ENCODE peak calls at places on chromosomes 6 and 20, in nine cellular contexts. S is A549, C is HCT116, G is fibroblast of mammary gland, L is mucosa of descending colon, N is tibial nerve, K is astrocyte of the spinal cord, H is stomach, F is HFF-Myc. U is an unnamed sample.

GRCh38 chr20:61801065-61801360 is 264.7 kb downstream of the TAF4 start:
- DNase-seq in C (no peak), S (no peak), N (no peak), G (no peak), K (no peak), F (no peak), H (no peak), L (no peak), U (no peak)

GRCh38 chr6:16206595-16207037 is 31.8 kb upstream of the GMPR start:
- DNase-seq in F (peak), S (peak), N (peak), H (peak), K (peak), L (no peak), G (peak), C (peak), U (no peak)

GRCh38 chr6:142803495-142804049 is 141.4 kb downstream of the HIVEP2 start:
- DNase-seq in K (no peak), F (no peak), S (no peak), G (no peak), C (no peak), N (no peak), L (no peak), H (no peak), U (no peak)

GRCh38 chr20:54200487-54201267 is 7.2 kb upstream of the PFDN4 start:
- DNase-seq in N (no peak), C (no peak), L (no peak), F (no peak), G (no peak), S (no peak), K (no peak), H (no peak), U (no peak)

GRCh38 chr6:34773906-34774305 is 16.6 kb downstream of the SNRPC start:
- DNase-seq in C (no peak), S (no peak), K (no peak), N (no peak), H (no peak), L (no peak), F (no peak), G (no peak), U (no peak)

GRCh38 chr6:37557645-37558114 is 58.0 kb upstream of the CCDC167 start:
- DNase-seq in N (no peak), K (no peak), G (no peak), L (no peak), C (no peak), S (no peak), F (no peak), H (no peak), U (no peak)

GRCh38 chr20:35719717-35720116 is 20.5 kb downstream of the ROMO1 start:
- DNase-seq in G (no peak), N (no peak), F (no peak), S (no peak), C (no peak), L (no peak), H (no peak), K (no peak), U (no peak)

GRCh38 chr6:119172813-119173212 is 94.3 kb upstream of the FAM184A start:
- DNase-seq in N (no peak), L (no peak), H (no peak), G (peak), F (peak), C (peak), K (no peak), S (no peak), U (no peak)

GRCh38 chr6:157761331-157761921 is 61.6 kb upstream of the SNX9 start:
- DNase-seq in C (no peak), N (no peak), L (no peak), F (peak), K (peak), H (no peak), G (peak), S (no peak), U (no peak)

GRCh38 chr6:117907600-117908245 is 659 bp downstream of the SLC35F1 start:
- DNase-seq in H (no peak), G (no peak), F (no peak), S (no peak), C (no peak), N (no peak), K (no peak), L (peak), U (no peak)

GRCh38 chr6:92339891-92340290 is 1079.5 kb downstream of the EPHA7 start:
- DNase-seq in F (no peak), N (no peak), S (no peak), L (no peak), K (no peak), H (no peak), G (no peak), C (no peak), U (no peak)

GRCh38 chr6:27687154-27688013 is 214.5 kb upstream of the ZNF184 start:
- DNase-seq in G (peak), S (peak), F (peak), H (peak), N (peak), L (peak), C (peak), K (peak), U (no peak)

GRCh38 chr20:55678970-55679667 is 326.2 kb downstream of the CBLN4 start:
- DNase-seq in G (no peak), S (no peak), F (no peak), N (no peak), K (no peak), H (no peak), C (no peak), L (no peak), U (no peak)

GRCh38 chr20:32516985-32517873 is 67.9 kb downstream of the NOL4L start:
- DNase-seq in H (no peak), F (no peak), G (no peak), N (no peak), S (no peak), K (no peak), C (no peak), L (peak), U (no peak)

GRCh38 chr6:15017803-15018202 is 228.1 kb upstream of the JARID2 start:
- DNase-seq in F (no peak), N (no peak), G (no peak), K (no peak), C (no peak), S (no peak), H (no peak), L (no peak), U (no peak)

GRCh38 chr20:44646641-44647274 is 4.7 kb downstream of the ADA start:
- DNase-seq in S (peak), C (no peak), F (peak), G (peak), N (no peak), K (peak), H (no peak), L (no peak), U (no peak)

GRCh38 chr6:107116328-107116892 is 1.1 kb upstream of the BEND3 start:
- DNase-seq in L (peak), C (no peak), S (peak), H (peak), G (no peak), N (no peak), F (no peak), K (peak), U (no peak)

GRCh38 chr6:151089916-151090443 is 149.8 kb upstream of the AKAP12 start:
- DNase-seq in F (no peak), C (no peak), L (no peak), H (no peak), G (no peak), S (no peak), K (no peak), N (no peak), U (no peak)

GRCh38 chr6:79157961-79158644 is 76.4 kb downstream of the HMGN3 start:
- DNase-seq in S (no peak), G (no peak), F (no peak), H (no peak), N (no peak), L (no peak), C (no peak), K (no peak), U (no peak)

GRCh38 chr20:48864254-48864653 is 36.5 kb upstream of the PREX1 start:
- DNase-seq in K (no peak), C (no peak), F (no peak), N (no peak), L (no peak), H (no peak), G (no peak), S (peak), U (no peak)

GRCh38 chr6:85463621-85464259 is 13.9 kb downstream of the NT5E start:
- DNase-seq in H (no peak), N (no peak), K (peak), S (no peak), L (no peak), F (no peak), C (no peak), G (no peak), U (no peak)

GRCh38 chr6:35068206-35068605 is 72.9 kb downstream of the TCP11 start:
- DNase-seq in G (no peak), L (peak), S (no peak), H (no peak), C (no peak), F (no peak), K (no peak), N (no peak), U (no peak)

GRCh38 chr20:31569163-31570020 is 35.7 kb upstream of the ID1 start:
- DNase-seq in C (no peak), N (peak), G (peak), L (no peak), H (peak), F (no peak), S (peak), K (peak), U (no peak)

GRCh38 chr20:1935696-1936366 is 40.6 kb downstream of the SIRPA start:
- DNase-seq in F (no peak), G (no peak), K (no peak), C (no peak), S (no peak), L (peak), H (no peak), N (no peak), U (no peak)

GRCh38 chr20:1934578-1935573 is 39.7 kb downstream of the SIRPA start:
- DNase-seq in C (no peak), S (no peak), N (peak), G (peak), H (no peak), F (no peak), K (peak), L (peak), U (no peak)

GRCh38 chr20:1933465-1933870 is 38.3 kb downstream of the SIRPA start:
- DNase-seq in C (no peak), K (no peak), G (peak), N (no peak), H (no peak), L (peak), F (no peak), S (no peak), U (no peak)

GRCh38 chr20:1932971-1933370 is 37.8 kb downstream of the SIRPA start:
- DNase-seq in S (no peak), H (no peak), F (no peak), G (no peak), N (no peak), C (no peak), L (no peak), K (no peak), U (no peak)

DNA sequence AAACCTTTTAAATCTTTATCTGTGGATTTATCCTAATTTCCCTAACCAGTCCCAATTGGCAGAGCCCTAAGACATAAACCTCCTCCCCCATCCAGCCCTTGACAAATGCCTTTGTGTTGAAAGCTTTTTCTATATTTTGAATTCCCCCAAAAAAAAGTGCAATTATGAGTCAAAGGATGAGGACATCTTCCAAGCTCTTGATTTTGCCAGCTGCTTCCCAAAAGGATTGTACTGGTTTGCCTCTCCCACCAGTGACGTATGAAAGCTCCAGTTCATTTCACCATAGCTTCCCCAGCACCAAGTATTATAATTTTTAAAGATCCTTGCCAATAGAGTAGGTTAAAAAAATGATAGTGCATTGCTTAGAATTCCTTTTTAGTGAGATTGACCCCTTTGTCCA is 39.0 kb downstream of the SIRPA start:
- DNase-seq in F (no peak), S (no peak), K (no peak), C (no peak), N (no peak), G (peak), L (no peak), H (no peak), U (no peak)
- H3K4me3 ChIP-seq in F (no peak), S (no peak), K (no peak), C (no peak), N (no peak), G (no peak), L (no peak), H (no peak), U (no peak)

GRCh38 chr20:50958733-50959542 is at the start of gene MOCS3:
- DNase-seq in N (peak), S (peak), G (peak), C (peak), K (no peak), H (peak), F (peak), L (peak), U (peak)
- TF ChIP-seq CTCF in N (no peak), S (no peak), G (no peak), C (no peak), K (no peak), H (no peak), F (no peak), L (no peak), U (no peak)

GRCh38 chr6:139145661-139146060 is 10.8 kb downstream of the HECA start:
- DNase-seq in H (no peak), S (no peak), G (no peak), N (no peak), L (no peak), F (no peak), C (no peak), K (no peak), U (no peak)

GRCh38 chr6:139147628-139148027 is 12.7 kb downstream of the HECA start:
- DNase-seq in G (no peak), L (no peak), C (no peak), S (no peak), K (no peak), N (no peak), F (no peak), H (no peak), U (no peak)

GRCh38 chr6:139148557-139149220 is 13.8 kb downstream of the HECA start:
- DNase-seq in G (no peak), C (no peak), F (no peak), K (no peak), S (no peak), N (no peak), L (no peak), H (no peak), U (no peak)

GRCh38 chr6:139144490-139145085 is 9.7 kb downstream of the HECA start:
- DNase-seq in S (no peak), K (no peak), H (no peak), N (no peak), C (no peak), F (no peak), L (no peak), G (no peak), U (no peak)

DNA sequence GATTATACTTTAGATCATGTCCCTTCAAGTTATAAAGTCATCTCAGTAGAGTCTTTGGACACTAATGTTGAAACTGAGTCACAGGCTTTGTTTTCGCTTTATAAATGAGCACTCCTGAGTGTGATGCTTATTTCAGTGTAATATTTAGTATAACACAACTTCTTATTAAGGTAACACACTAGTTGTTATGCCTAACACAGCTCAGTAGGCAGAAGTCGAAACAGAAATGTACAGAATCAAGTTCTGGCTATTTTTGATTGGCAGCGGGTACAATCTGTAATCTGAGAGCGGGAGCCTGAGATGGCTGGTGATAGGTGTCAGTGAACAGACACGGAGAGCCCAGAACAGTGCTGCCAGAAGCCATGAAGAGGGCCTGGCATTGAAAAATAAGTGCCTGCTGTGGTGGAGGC is 11.4 kb downstream of the HECA start:
- DNase-seq in L (no peak), F (no peak), S (no peak), N (no peak), K (no peak), G (no peak), H (no peak), C (no peak), U (no peak)
- H3K4me3 ChIP-seq in L (no peak), F (no peak), S (no peak), N (no peak), K (no peak), G (no peak), H (no peak), C (no peak), U (no peak)

GRCh38 chr6:62775427-62776022 is 435.7 kb upstream of the FKBP1C start:
- DNase-seq in S (peak), K (no peak), F (no peak), G (peak), C (peak), L (no peak), N (no peak), H (no peak), U (no peak)
- TF ChIP-seq CTCF in S (peak), K (no peak), F (peak), G (peak), C (peak), L (peak), N (peak), H (no peak), U (no peak)

DNA sequence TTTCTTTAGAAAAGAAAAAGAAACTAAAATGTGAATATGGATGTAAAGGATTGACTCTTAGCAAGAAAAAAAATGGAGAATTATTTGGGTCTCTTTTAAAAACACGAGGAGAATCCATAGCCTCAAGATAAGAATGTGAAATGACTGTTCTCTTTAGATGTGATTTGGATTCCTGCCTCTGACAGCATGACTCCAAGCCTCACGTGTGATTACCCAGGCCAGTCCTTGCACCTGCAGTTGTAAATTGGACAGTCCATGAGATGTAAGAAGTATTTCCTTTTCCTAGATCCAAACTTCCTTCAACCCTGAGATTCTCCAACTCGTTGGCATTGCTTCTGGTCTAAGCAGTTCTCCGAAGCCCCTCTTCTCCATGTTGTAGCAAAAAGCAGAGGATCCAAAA is 31.9 kb downstream of the SLC2A12 start:
- DNase-seq in S (no peak), N (no peak), G (no peak), H (no peak), L (no peak), F (no peak), K (no peak), C (no peak), U (no peak)
- H3K4me3 ChIP-seq in S (no peak), N (no peak), G (no peak), H (no peak), L (no peak), F (no peak), K (no peak), C (no peak), U (no peak)

GRCh38 chr6:81720427-81720826 is 32.1 kb downstream of the TENT5A start:
- DNase-seq in L (no peak), F (no peak), S (no peak), H (no peak), G (no peak), K (no peak), C (no peak), N (no peak), U (no peak)
- TF ChIP-seq CTCF in L (no peak), F (no peak), S (no peak), H (no peak), G (no peak), K (no peak), C (no peak), N (no peak), U (no peak)

DNA sequence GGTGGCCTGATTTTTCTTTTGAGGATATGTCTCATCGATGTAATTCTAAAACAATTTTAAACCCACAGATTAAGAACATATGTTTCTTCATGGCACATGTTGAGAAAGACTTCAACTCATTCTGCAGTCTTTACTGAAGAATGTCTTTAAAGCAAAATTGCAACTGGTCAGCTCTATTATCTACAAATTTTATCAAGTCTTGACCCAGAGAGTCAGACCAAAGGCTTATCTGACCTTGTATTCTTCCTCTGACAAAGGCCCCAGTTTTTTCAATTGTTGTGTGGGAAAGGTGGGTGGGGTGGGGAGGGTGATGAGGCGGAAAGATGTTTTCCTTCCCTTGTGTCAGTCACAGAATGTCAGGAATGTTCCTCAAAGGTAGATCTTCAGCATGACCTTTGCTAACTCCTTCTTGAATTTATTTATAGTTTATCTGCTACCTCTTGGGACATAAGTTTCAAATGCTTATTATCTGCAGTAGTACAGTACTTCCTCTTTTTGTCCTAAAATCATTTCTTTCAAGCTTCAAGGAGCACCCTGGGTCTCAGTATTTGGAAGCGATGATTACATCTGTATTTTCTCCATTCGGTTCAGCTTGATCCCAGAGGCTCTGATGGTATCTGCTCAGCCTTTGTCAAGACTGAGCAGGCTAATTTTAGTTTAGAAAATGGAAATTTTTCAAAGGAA is 63.2 kb upstream of the TIAM2 start:
- DNase-seq in L (no peak), N (no peak), S (no peak), C (no peak), K (peak), H (no peak), G (peak), F (peak), U (no peak)
- H3K4me3 ChIP-seq in L (no peak), N (no peak), S (no peak), C (no peak), K (no peak), H (no peak), G (no peak), F (no peak), U (no peak)

DNA sequence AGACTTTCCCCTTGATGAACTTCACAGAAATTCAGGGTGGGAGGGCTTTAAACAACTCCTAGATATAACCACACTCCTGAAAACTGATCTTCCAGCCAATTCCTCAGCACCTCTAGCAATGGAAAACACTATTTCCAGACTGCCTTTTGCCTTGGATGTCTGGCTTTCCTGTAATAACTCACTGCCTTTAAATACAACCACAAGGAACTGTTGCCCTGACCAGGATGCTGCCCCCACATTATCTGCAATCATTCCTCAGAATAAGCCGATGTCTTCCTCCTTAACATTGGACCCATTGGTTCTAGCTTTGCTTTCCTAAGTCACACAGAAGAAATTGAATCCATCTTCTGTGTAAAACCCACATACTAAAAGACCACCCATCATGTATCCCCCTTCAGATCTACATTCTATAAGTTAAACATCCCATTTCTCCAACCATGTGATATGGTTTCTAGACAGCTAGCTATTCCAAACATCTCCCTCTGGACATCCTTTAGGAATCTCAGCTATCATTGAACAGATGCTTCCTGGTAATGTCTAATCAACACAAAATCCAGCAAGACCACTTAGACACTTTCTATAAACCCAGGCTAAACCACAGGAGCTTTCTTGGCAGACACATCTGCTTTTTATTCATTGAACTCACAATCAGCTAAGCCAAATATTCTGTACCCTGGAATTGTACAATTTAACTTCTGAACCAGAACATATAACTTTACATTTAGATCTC is 95.9 kb upstream of the KCNQ5 start:
- DNase-seq in S (no peak), L (no peak), K (peak), F (peak), H (no peak), N (no peak), C (no peak), G (no peak), U (no peak)
- TF ChIP-seq CTCF in S (no peak), L (no peak), K (no peak), F (no peak), H (no peak), N (no peak), C (no peak), G (no peak), U (no peak)

U was measured in esophagus squamous epithelium.